ENCODE peak calls at places on chromosomes 3 and 15, in seven cellular contexts. V is GM12878, L is HepG2, U is K562, Q is GM12892, M is GM12891, N is H1. S is an unnamed sample.
A peak's percentile ranks its signal among the peaks of the same experiment; 100 is the strongest.

GRCh38 chr3:10223676-10224639 is 24.3 kb upstream of the TATDN2 start:
- DNase-seq in V (peak; percentile 75), L (peak; percentile 75), U (no peak), Q (peak; percentile 47), M (no peak), N (no peak), S (no peak)

GRCh38 chr3:48999085-48999858 is 7.9 kb upstream of the WDR6 start:
- DNase-seq in V (no peak), L (no peak), U (no peak), Q (no peak), M (no peak), N (no peak), S (no peak)

GRCh38 chr3:172355836-172356235 is 92.4 kb downstream of the GHSR start:
- DNase-seq in V (no peak), L (no peak), U (no peak), Q (no peak), M (no peak), N (no peak), S (no peak)

GRCh38 chr3:171092467-171092911 is 66.0 kb upstream of the SLC2A2 start:
- DNase-seq in V (no peak), L (peak; percentile 88), U (no peak), Q (no peak), M (no peak), N (no peak), S (no peak)

GRCh38 chr3:52238193-52238760 is 681 bp downstream of the TWF2 start:
- DNase-seq in V (no peak), L (peak; percentile 89), U (peak; percentile 36), Q (no peak), M (no peak), N (peak; percentile 59), S (no peak)

GRCh38 chr15:31024330-31024729 is 32.9 kb upstream of the MTMR10 start:
- DNase-seq in V (no peak), L (peak; percentile 79), U (no peak), Q (no peak), M (no peak), N (no peak), S (no peak)

GRCh38 chr3:51530485-51530884 is 8.0 kb upstream of the RAD54L2 start:
- DNase-seq in V (no peak), L (no peak), U (no peak), Q (no peak), M (no peak), N (no peak), S (no peak)

GRCh38 chr15:90126022-90126421 is 23.8 kb upstream of the IDH2 start:
- DNase-seq in V (no peak), L (peak; percentile 59), U (no peak), Q (no peak), M (no peak), N (no peak), S (no peak)

GRCh38 chr3:178808748-178809147 is 262.9 kb downstream of the ZMAT3 start:
- DNase-seq in V (no peak), L (no peak), U (no peak), Q (no peak), M (no peak), N (no peak), S (no peak)

GRCh38 chr3:186700267-186700666 is 16.9 kb upstream of the KNG1 start:
- DNase-seq in V (no peak), L (no peak), U (peak; percentile 92), Q (no peak), M (no peak), N (no peak), S (no peak)

GRCh38 chr15:65006876-65007275 is 17.2 kb upstream of the SPG21 start:
- DNase-seq in V (no peak), L (no peak), U (no peak), Q (no peak), M (no peak), N (no peak), S (no peak)

GRCh38 chr15:65004993-65005392 is 15.3 kb upstream of the SPG21 start:
- DNase-seq in V (no peak), L (no peak), U (no peak), Q (no peak), M (no peak), N (no peak), S (no peak)

GRCh38 chr15:65008989-65009388 is 19.3 kb upstream of the SPG21 start:
- DNase-seq in V (no peak), L (no peak), U (peak; percentile 16), Q (no peak), M (no peak), N (no peak), S (no peak)
- TF ChIP-seq TAF1 in V (no peak), L (no peak), U (no peak), Q (no peak), M (no peak), N (no peak), S (no peak)

DNA sequence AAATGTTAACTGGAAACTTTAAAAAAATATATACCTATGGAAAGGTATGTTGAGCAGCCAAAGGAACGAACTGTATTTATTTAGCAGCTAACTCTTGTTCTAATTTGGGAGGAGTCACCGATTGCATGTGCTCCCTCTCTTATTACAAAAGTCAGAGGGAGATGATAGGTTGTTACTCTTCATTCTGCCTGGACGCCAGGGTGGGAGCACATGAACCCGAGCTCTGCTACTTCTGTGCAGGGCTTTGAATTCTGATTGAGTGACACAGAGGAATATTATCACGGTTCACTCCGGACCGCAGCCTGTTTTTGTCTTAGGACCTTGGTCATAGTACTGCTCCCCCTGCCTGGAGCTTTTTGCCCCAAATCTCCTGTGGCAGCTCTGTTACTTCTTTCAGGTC is 36.9 kb upstream of the LRIG1 start:
- DNase-seq in V (no peak), L (no peak), U (no peak), Q (no peak), M (no peak), N (no peak), S (no peak)
- TF ChIP-seq TAF1 in V (no peak), L (no peak), U (no peak), Q (no peak), M (no peak), N (no peak), S (no peak)

GRCh38 chr15:65629548-65629947 is 7.8 kb downstream of the SLC24A1 start:
- DNase-seq in V (no peak), L (peak; percentile 13), U (no peak), Q (no peak), M (no peak), N (no peak), S (no peak)

GRCh38 chr15:65631503-65631902 is 9.8 kb downstream of the SLC24A1 start:
- DNase-seq in V (peak; percentile 53), L (no peak), U (no peak), Q (no peak), M (no peak), N (no peak), S (no peak)

GRCh38 chr15:65630760-65631159 is 9.0 kb downstream of the SLC24A1 start:
- DNase-seq in V (no peak), L (no peak), U (no peak), Q (no peak), M (no peak), N (no peak), S (no peak)

GRCh38 chr15:65623103-65623502 is 1.4 kb downstream of the SLC24A1 start:
- DNase-seq in V (no peak), L (no peak), U (no peak), Q (no peak), M (no peak), N (no peak), S (no peak)

GRCh38 chr15:65626856-65627255 is 5.1 kb downstream of the SLC24A1 start:
- DNase-seq in V (no peak), L (no peak), U (no peak), Q (no peak), M (no peak), N (no peak), S (no peak)
- TF ChIP-seq TAF1 in V (no peak), L (no peak), U (no peak), Q (no peak), M (no peak), N (no peak), S (no peak)

GRCh38 chr3:190531406-190531805 is 17.5 kb downstream of the IL1RAP start:
- DNase-seq in V (no peak), L (no peak), U (no peak), Q (no peak), M (no peak), N (no peak), S (no peak)

GRCh38 chr3:190534386-190534785 is 20.5 kb downstream of the IL1RAP start:
- DNase-seq in V (no peak), L (no peak), U (no peak), Q (no peak), M (no peak), N (no peak), S (no peak)

GRCh38 chr3:190534986-190535385 is 21.1 kb downstream of the IL1RAP start:
- DNase-seq in V (no peak), L (peak; percentile 92), U (no peak), Q (no peak), M (no peak), N (no peak), S (no peak)

GRCh38 chr3:190532626-190533155 is 18.8 kb downstream of the IL1RAP start:
- DNase-seq in V (no peak), L (no peak), U (no peak), Q (no peak), M (no peak), N (no peak), S (no peak)

DNA sequence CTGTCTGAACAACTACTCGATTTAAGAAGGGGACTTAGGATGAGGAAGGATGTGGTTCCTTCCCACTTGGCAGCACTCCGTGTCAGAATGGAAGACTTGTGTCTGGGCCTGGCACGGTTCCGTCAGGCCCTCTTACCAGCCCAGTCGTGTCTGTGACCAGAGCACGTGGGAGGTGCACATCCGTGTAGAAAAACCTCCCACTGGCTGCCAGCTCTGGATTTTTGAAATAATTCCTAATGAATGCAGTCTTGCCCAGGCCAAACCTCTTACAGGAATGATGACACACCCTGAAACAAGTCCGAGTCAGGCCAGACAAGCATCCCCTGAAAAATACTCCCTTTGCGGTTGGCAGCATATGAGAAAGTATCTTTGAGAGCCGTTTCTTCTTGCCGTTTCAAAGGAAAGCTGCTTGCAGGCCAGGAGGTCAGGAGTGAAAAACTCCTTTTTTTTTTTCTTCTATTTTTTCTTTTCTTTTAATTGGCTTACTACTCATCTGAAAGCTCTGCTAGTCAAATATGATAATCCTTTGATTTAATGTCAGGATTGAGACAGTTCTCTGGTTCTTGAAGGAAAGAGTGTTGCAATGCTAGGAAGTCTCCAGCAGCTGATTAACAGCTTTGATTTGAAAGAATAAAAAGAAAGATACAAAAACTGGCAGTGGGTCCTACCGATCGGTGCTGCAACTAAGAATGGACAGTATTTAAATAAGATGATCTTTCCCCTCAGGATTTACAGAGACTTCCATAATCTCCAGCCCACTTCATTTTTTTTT is 19.8 kb downstream of the IL1RAP start:
- DNase-seq in V (no peak), L (no peak), U (no peak), Q (no peak), M (no peak), N (no peak), S (no peak)
- TF ChIP-seq TAF1 in V (no peak), L (no peak), U (no peak), Q (no peak), M (no peak), N (no peak), S (peak; percentile 49)

DNA sequence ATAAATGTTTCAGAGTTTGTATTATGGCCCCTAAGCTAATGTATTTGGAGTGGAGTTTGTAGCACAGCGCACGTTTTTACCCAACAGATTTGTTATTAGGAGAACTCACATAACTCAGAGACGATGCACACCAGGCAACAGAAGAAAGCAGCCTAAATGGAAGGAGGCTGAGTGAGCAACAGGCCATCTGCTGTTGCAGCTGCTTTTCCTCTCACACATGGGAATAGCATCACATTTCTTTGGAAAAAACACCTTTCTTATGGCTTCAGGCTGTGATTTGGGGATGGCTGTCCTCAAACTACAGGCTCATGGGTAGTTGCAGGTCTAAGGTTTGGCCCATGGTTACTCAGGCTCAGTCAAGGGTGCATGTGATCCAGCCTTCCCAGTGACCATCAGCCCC is 469.3 kb upstream of the MCTP2 start:
- DNase-seq in V (no peak), L (no peak), U (no peak), Q (no peak), M (no peak), N (no peak), S (no peak)
- TF ChIP-seq TAF1 in V (no peak), L (no peak), U (no peak), Q (no peak), M (no peak), N (no peak), S (no peak)

S was measured in SK-N-SH.